ENCODE peak calls at places on chromosomes 2 and 18, in eight cellular contexts. G is WERI-Rb-1; R is heart right ventricle; K is activated T-cell treated with anti-CD3 and anti-CD28 coated beads, Interleukin-2, amount 50 U/mL, for 72 hours; S is KBM-7; J is stimulated activated CD8-positive, alpha-beta memory T cell treated with anti-CD3 and anti-CD28 coated beads, Interleukin-4, amount 100 ng/mL, for 1 hour; B is mucosa of gallbladder; H is left ventricle myocardium inferior. T is an unnamed sample.

GRCh38 chr2:230636684-230637271 is 75.9 kb upstream of the CAB39 start:
- DNase-seq in B (no peak), H (no peak), K (no peak), R (no peak), J (no peak), S (no peak), G (no peak), T (no peak)

GRCh38 chr2:191488135-191488534 is 189.8 kb upstream of the NABP1 start:
- DNase-seq in B (peak; percentile 28), K (no peak), R (no peak), J (no peak), H (no peak), S (no peak), G (no peak), T (no peak)

GRCh38 chr2:128306081-128306930 is 12.4 kb downstream of the HS6ST1 start:
- DNase-seq in S (no peak), R (peak; percentile 45), J (no peak), B (peak; percentile 87), K (no peak), G (peak; percentile 78), H (peak; percentile 59), T (no peak)

GRCh38 chr2:184689633-184690032 is 91.3 kb downstream of the ZNF804A start:
- DNase-seq in S (no peak), H (no peak), G (no peak), J (no peak), B (no peak), K (no peak), R (no peak), T (no peak)

GRCh38 chr2:229346801-229347540 is 75.9 kb upstream of the PID1 start:
- DNase-seq in H (no peak), K (no peak), R (no peak), B (no peak), J (no peak), G (no peak), S (no peak), T (no peak)

GRCh38 chr2:156380117-156380645 is 47.7 kb upstream of the NR4A2 start:
- DNase-seq in G (peak; percentile 66), K (no peak), B (no peak), R (no peak), H (no peak), J (no peak), S (no peak), T (no peak)

GRCh38 chr2:171579481-171579880 is 57.2 kb downstream of the CYBRD1 start:
- DNase-seq in B (no peak), K (no peak), G (no peak), R (no peak), S (no peak), H (no peak), J (no peak), T (no peak)

GRCh38 chr18:58653814-58654509 is 17.3 kb upstream of the MALT1 start:
- DNase-seq in H (no peak), J (no peak), G (no peak), B (no peak), S (no peak), K (no peak), R (no peak), T (no peak)

GRCh38 chr2:159262226-159262625 is 24.3 kb downstream of the WDSUB1 start:
- DNase-seq in H (no peak), J (no peak), R (no peak), B (no peak), S (no peak), K (no peak), G (no peak), T (no peak)

GRCh38 chr2:193584001-193584400 is 1389.3 kb upstream of the TMEFF2 start:
- DNase-seq in S (peak; percentile 11), K (no peak), B (peak; percentile 57), G (peak; percentile 78), H (no peak), J (no peak), R (no peak), T (no peak)

GRCh38 chr2:217650716-217651360 is 352.0 kb downstream of the TNS1 start:
- DNase-seq in B (peak; percentile 58), K (peak; percentile 47), H (no peak), S (peak; percentile 61), R (peak; percentile 65), J (no peak), G (peak; percentile 59), T (peak; percentile 12)

GRCh38 chr2:98623657-98624056 is 15.3 kb downstream of the UNC50 start:
- DNase-seq in J (no peak), S (no peak), K (no peak), G (no peak), R (no peak), B (no peak), H (peak; percentile 48), T (no peak)

GRCh38 chr2:39437522-39438296 is 624 bp upstream of the MAP4K3 start:
- DNase-seq in H (peak; percentile 28), G (peak; percentile 78), S (peak; percentile 50), K (peak; percentile 58), J (peak; percentile 7), B (peak; percentile 61), R (peak; percentile 47), T (peak; percentile 48)

T was measured in activated naive CD8-positive, alpha-beta T cell treated with anti-CD3 and anti-CD28 coated beads for 36 hours.